ENCODE peak calls at places on chromosomes 13 and 19, in four cellular contexts. One of them, this sample, is unnamed.
A peak's percentile ranks its signal among the peaks of the same experiment; 100 is the strongest.

GRCh38 chr13:113886561-113887112 is 22.8 kb upstream of the GAS6 start:
- DNase-seq in MM.1S: peak; percentile 1
- DNase-seq in head of caudate nucleus: no peak
- DNase-seq in stimulated activated CD4-positive, alpha-beta T cell treated with anti-CD3 and anti-CD28 coated beads, TNF-alpha, amount 100 ng/mL, for 24 hours: no peak
- DNase-seq in this sample: no peak

GRCh38 chr13:30905932-30906383 is at the start of gene MEDAG:
- DNase-seq in stimulated activated CD4-positive, alpha-beta T cell treated with anti-CD3 and anti-CD28 coated beads, TNF-alpha, amount 100 ng/mL, for 24 hours: no peak
- DNase-seq in head of caudate nucleus: no peak
- DNase-seq in MM.1S: no peak
- DNase-seq in this sample: no peak

GRCh38 chr19:53808710-53809125 is 15.4 kb downstream of the NLRP12 start:
- DNase-seq in head of caudate nucleus: no peak
- DNase-seq in stimulated activated CD4-positive, alpha-beta T cell treated with anti-CD3 and anti-CD28 coated beads, TNF-alpha, amount 100 ng/mL, for 24 hours: no peak
- DNase-seq in MM.1S: no peak
- DNase-seq in this sample: no peak

GRCh38 chr19:41929536-41930071 is 1.4 kb upstream of the ERFL start:
- DNase-seq in head of caudate nucleus: no peak
- DNase-seq in MM.1S: no peak
- DNase-seq in stimulated activated CD4-positive, alpha-beta T cell treated with anti-CD3 and anti-CD28 coated beads, TNF-alpha, amount 100 ng/mL, for 24 hours: no peak
- DNase-seq in this sample: no peak

GRCh38 chr19:1353144-1353543 is 30.6 kb upstream of the NDUFS7 start:
- DNase-seq in stimulated activated CD4-positive, alpha-beta T cell treated with anti-CD3 and anti-CD28 coated beads, TNF-alpha, amount 100 ng/mL, for 24 hours: no peak
- DNase-seq in MM.1S: no peak
- DNase-seq in head of caudate nucleus: no peak
- DNase-seq in this sample: no peak

GRCh38 chr13:53127378-53127777 is 98.8 kb downstream of the OLFM4 start:
- DNase-seq in stimulated activated CD4-positive, alpha-beta T cell treated with anti-CD3 and anti-CD28 coated beads, TNF-alpha, amount 100 ng/mL, for 24 hours: no peak
- DNase-seq in MM.1S: no peak
- DNase-seq in head of caudate nucleus: no peak
- DNase-seq in this sample: no peak

GRCh38 chr13:69565334-69565733 is 542.3 kb upstream of the ATXN8OS start:
- DNase-seq in MM.1S: no peak
- DNase-seq in stimulated activated CD4-positive, alpha-beta T cell treated with anti-CD3 and anti-CD28 coated beads, TNF-alpha, amount 100 ng/mL, for 24 hours: no peak
- DNase-seq in head of caudate nucleus: no peak
- DNase-seq in this sample: no peak

GRCh38 chr19:48556163-48556562 is 4.2 kb downstream of the SULT2B1 start:
- DNase-seq in head of caudate nucleus: no peak
- DNase-seq in MM.1S: no peak
- DNase-seq in stimulated activated CD4-positive, alpha-beta T cell treated with anti-CD3 and anti-CD28 coated beads, TNF-alpha, amount 100 ng/mL, for 24 hours: no peak
- DNase-seq in this sample: no peak

GRCh38 chr13:48661112-48661511 is 7.4 kb downstream of the CYSLTR2 start:
- DNase-seq in MM.1S: no peak
- DNase-seq in stimulated activated CD4-positive, alpha-beta T cell treated with anti-CD3 and anti-CD28 coated beads, TNF-alpha, amount 100 ng/mL, for 24 hours: no peak
- DNase-seq in head of caudate nucleus: no peak
- DNase-seq in this sample: no peak

GRCh38 chr13:30355405-30355741 is 48.0 kb upstream of the KATNAL1 start:
- DNase-seq in MM.1S: no peak
- DNase-seq in stimulated activated CD4-positive, alpha-beta T cell treated with anti-CD3 and anti-CD28 coated beads, TNF-alpha, amount 100 ng/mL, for 24 hours: no peak
- DNase-seq in head of caudate nucleus: no peak
- DNase-seq in this sample: no peak

GRCh38 chr19:56566904-56567273 is 379 bp upstream of the ZNF470 start:
- DNase-seq in head of caudate nucleus: peak; percentile 78
- DNase-seq in MM.1S: no peak
- DNase-seq in stimulated activated CD4-positive, alpha-beta T cell treated with anti-CD3 and anti-CD28 coated beads, TNF-alpha, amount 100 ng/mL, for 24 hours: peak; percentile 6
- DNase-seq in this sample: no peak

GRCh38 chr13:30755678-30756077 is 20.3 kb downstream of the ALOX5AP start:
- DNase-seq in stimulated activated CD4-positive, alpha-beta T cell treated with anti-CD3 and anti-CD28 coated beads, TNF-alpha, amount 100 ng/mL, for 24 hours: no peak
- DNase-seq in head of caudate nucleus: no peak
- DNase-seq in MM.1S: peak; percentile 65
- DNase-seq in this sample: no peak

GRCh38 chr13:41019027-41019487 is at the start of gene ELF1:
- DNase-seq in head of caudate nucleus: no peak
- DNase-seq in stimulated activated CD4-positive, alpha-beta T cell treated with anti-CD3 and anti-CD28 coated beads, TNF-alpha, amount 100 ng/mL, for 24 hours: peak; percentile 34
- DNase-seq in MM.1S: peak; percentile 77
- DNase-seq in this sample: no peak

GRCh38 chr13:80362488-80362887 is 21.6 kb upstream of the SPRY2 start:
- DNase-seq in head of caudate nucleus: no peak
- DNase-seq in stimulated activated CD4-positive, alpha-beta T cell treated with anti-CD3 and anti-CD28 coated beads, TNF-alpha, amount 100 ng/mL, for 24 hours: no peak
- DNase-seq in MM.1S: no peak
- DNase-seq in this sample: no peak

GRCh38 chr19:35125746-35126623 is 8.9 kb downstream of the LGI4 start:
- DNase-seq in head of caudate nucleus: no peak
- DNase-seq in MM.1S: no peak
- DNase-seq in stimulated activated CD4-positive, alpha-beta T cell treated with anti-CD3 and anti-CD28 coated beads, TNF-alpha, amount 100 ng/mL, for 24 hours: no peak
- DNase-seq in this sample: no peak

GRCh38 chr19:50906217-50906616 is 5.0 kb downstream of the KLK4 start:
- DNase-seq in stimulated activated CD4-positive, alpha-beta T cell treated with anti-CD3 and anti-CD28 coated beads, TNF-alpha, amount 100 ng/mL, for 24 hours: no peak
- DNase-seq in MM.1S: no peak
- DNase-seq in head of caudate nucleus: no peak
- DNase-seq in this sample: peak; percentile 42

GRCh38 chr13:97568850-97569249 is 134.9 kb downstream of the RAP2A start:
- DNase-seq in head of caudate nucleus: no peak
- DNase-seq in stimulated activated CD4-positive, alpha-beta T cell treated with anti-CD3 and anti-CD28 coated beads, TNF-alpha, amount 100 ng/mL, for 24 hours: no peak
- DNase-seq in MM.1S: no peak
- DNase-seq in this sample: no peak

GRCh38 chr13:104015646-104016396 is 949.6 kb upstream of the SLC10A2 start:
- DNase-seq in head of caudate nucleus: no peak
- DNase-seq in MM.1S: no peak
- DNase-seq in stimulated activated CD4-positive, alpha-beta T cell treated with anti-CD3 and anti-CD28 coated beads, TNF-alpha, amount 100 ng/mL, for 24 hours: no peak
- DNase-seq in this sample: no peak

GRCh38 chr13:110128546-110128945 is 178.4 kb downstream of the COL4A1 start:
- DNase-seq in stimulated activated CD4-positive, alpha-beta T cell treated with anti-CD3 and anti-CD28 coated beads, TNF-alpha, amount 100 ng/mL, for 24 hours: no peak
- DNase-seq in head of caudate nucleus: no peak
- DNase-seq in MM.1S: no peak
- DNase-seq in this sample: no peak

GRCh38 chr19:57348136-57348535 is 2.9 kb upstream of the ZNF304 start:
- DNase-seq in MM.1S: no peak
- DNase-seq in head of caudate nucleus: no peak
- DNase-seq in stimulated activated CD4-positive, alpha-beta T cell treated with anti-CD3 and anti-CD28 coated beads, TNF-alpha, amount 100 ng/mL, for 24 hours: no peak
- DNase-seq in this sample: no peak

GRCh38 chr19:35069706-35070105 is 28.2 kb downstream of the HPN start:
- DNase-seq in head of caudate nucleus: no peak
- DNase-seq in MM.1S: no peak
- DNase-seq in stimulated activated CD4-positive, alpha-beta T cell treated with anti-CD3 and anti-CD28 coated beads, TNF-alpha, amount 100 ng/mL, for 24 hours: no peak
- DNase-seq in this sample: no peak